ENCODE peak calls at places on chromosomes 7 and 10, in ten cellular contexts. One of them, this sample, is unnamed.

GRCh38 chr7:155355745-155356144 is 58.1 kb downstream of the INSIG1 start:
- DNase-seq in CD4-positive, alpha-beta T cell: no peak
- DNase-seq in NCI-H446: no peak
- DNase-seq in HTR-8/SVneo: no peak
- DNase-seq in naive B cell: no peak
- DNase-seq in hippocampal formation: no peak
- DNase-seq in left lung: peak
- DNase-seq in midbrain: no peak
- DNase-seq in AG08396: no peak
- DNase-seq in stimulated activated CD4-positive, alpha-beta T cell treated with anti-CD3 and anti-CD28 coated beads, Interleukin-4, amount 100 ng/mL, for 24 hours: no peak
- DNase-seq in this sample: no peak

GRCh38 chr7:142808802-142809583 is 38.2 kb downstream of the PRSS2 start:
- DNase-seq in CD4-positive, alpha-beta T cell: peak
- DNase-seq in NCI-H446: no peak
- DNase-seq in HTR-8/SVneo: no peak
- DNase-seq in naive B cell: peak
- DNase-seq in hippocampal formation: no peak
- DNase-seq in left lung: no peak
- DNase-seq in midbrain: no peak
- DNase-seq in AG08396: no peak
- DNase-seq in stimulated activated CD4-positive, alpha-beta T cell treated with anti-CD3 and anti-CD28 coated beads, Interleukin-4, amount 100 ng/mL, for 24 hours: peak
- DNase-seq in this sample: no peak

GRCh38 chr7:152403726-152404125 is 32.1 kb downstream of the KMT2C start:
- DNase-seq in CD4-positive, alpha-beta T cell: no peak
- DNase-seq in NCI-H446: no peak
- DNase-seq in HTR-8/SVneo: no peak
- DNase-seq in naive B cell: no peak
- DNase-seq in hippocampal formation: no peak
- DNase-seq in left lung: no peak
- DNase-seq in midbrain: no peak
- DNase-seq in AG08396: no peak
- DNase-seq in stimulated activated CD4-positive, alpha-beta T cell treated with anti-CD3 and anti-CD28 coated beads, Interleukin-4, amount 100 ng/mL, for 24 hours: no peak
- DNase-seq in this sample: no peak

GRCh38 chr10:36187382-36188042 is 545.4 kb upstream of the FZD8 start:
- DNase-seq in CD4-positive, alpha-beta T cell: no peak
- DNase-seq in NCI-H446: no peak
- DNase-seq in HTR-8/SVneo: no peak
- DNase-seq in naive B cell: no peak
- DNase-seq in hippocampal formation: no peak
- DNase-seq in left lung: no peak
- DNase-seq in midbrain: no peak
- DNase-seq in AG08396: no peak
- DNase-seq in stimulated activated CD4-positive, alpha-beta T cell treated with anti-CD3 and anti-CD28 coated beads, Interleukin-4, amount 100 ng/mL, for 24 hours: no peak
- DNase-seq in this sample: no peak

GRCh38 chr7:11698273-11698930 is 133.6 kb downstream of the THSD7A start:
- DNase-seq in CD4-positive, alpha-beta T cell: no peak
- DNase-seq in NCI-H446: no peak
- DNase-seq in HTR-8/SVneo: no peak
- DNase-seq in naive B cell: no peak
- DNase-seq in hippocampal formation: no peak
- DNase-seq in left lung: no peak
- DNase-seq in midbrain: no peak
- DNase-seq in AG08396: no peak
- DNase-seq in stimulated activated CD4-positive, alpha-beta T cell treated with anti-CD3 and anti-CD28 coated beads, Interleukin-4, amount 100 ng/mL, for 24 hours: no peak
- DNase-seq in this sample: no peak

GRCh38 chr7:135713836-135714470 is 14.0 kb downstream of the SLC13A4 start:
- DNase-seq in CD4-positive, alpha-beta T cell: no peak
- DNase-seq in NCI-H446: no peak
- DNase-seq in HTR-8/SVneo: no peak
- DNase-seq in naive B cell: no peak
- DNase-seq in hippocampal formation: no peak
- DNase-seq in left lung: no peak
- DNase-seq in midbrain: no peak
- DNase-seq in AG08396: no peak
- DNase-seq in stimulated activated CD4-positive, alpha-beta T cell treated with anti-CD3 and anti-CD28 coated beads, Interleukin-4, amount 100 ng/mL, for 24 hours: no peak
- DNase-seq in this sample: peak

GRCh38 chr7:13198741-13199140 is 511.3 kb downstream of the ARL4A start:
- DNase-seq in CD4-positive, alpha-beta T cell: no peak
- DNase-seq in NCI-H446: no peak
- DNase-seq in HTR-8/SVneo: no peak
- DNase-seq in naive B cell: no peak
- DNase-seq in hippocampal formation: no peak
- DNase-seq in left lung: no peak
- DNase-seq in midbrain: no peak
- DNase-seq in AG08396: no peak
- DNase-seq in stimulated activated CD4-positive, alpha-beta T cell treated with anti-CD3 and anti-CD28 coated beads, Interleukin-4, amount 100 ng/mL, for 24 hours: no peak
- DNase-seq in this sample: no peak

GRCh38 chr7:150434240-150434639 is 16.2 kb upstream of the GIMAP8 start:
- DNase-seq in CD4-positive, alpha-beta T cell: no peak
- DNase-seq in NCI-H446: no peak
- DNase-seq in HTR-8/SVneo: no peak
- DNase-seq in naive B cell: no peak
- DNase-seq in hippocampal formation: no peak
- DNase-seq in left lung: no peak
- DNase-seq in midbrain: no peak
- DNase-seq in AG08396: no peak
- DNase-seq in stimulated activated CD4-positive, alpha-beta T cell treated with anti-CD3 and anti-CD28 coated beads, Interleukin-4, amount 100 ng/mL, for 24 hours: no peak
- DNase-seq in this sample: no peak

GRCh38 chr7:5615190-5616070 is 166.0 kb downstream of the RNF216 start:
- DNase-seq in CD4-positive, alpha-beta T cell: no peak
- DNase-seq in NCI-H446: no peak
- DNase-seq in HTR-8/SVneo: no peak
- DNase-seq in naive B cell: no peak
- DNase-seq in hippocampal formation: no peak
- DNase-seq in left lung: no peak
- DNase-seq in midbrain: no peak
- DNase-seq in AG08396: no peak
- DNase-seq in stimulated activated CD4-positive, alpha-beta T cell treated with anti-CD3 and anti-CD28 coated beads, Interleukin-4, amount 100 ng/mL, for 24 hours: no peak
- DNase-seq in this sample: no peak

GRCh38 chr7:95758187-95758586 is 14.2 kb upstream of the DYNC1I1 start:
- DNase-seq in CD4-positive, alpha-beta T cell: no peak
- DNase-seq in NCI-H446: no peak
- DNase-seq in HTR-8/SVneo: no peak
- DNase-seq in naive B cell: no peak
- DNase-seq in hippocampal formation: no peak
- DNase-seq in left lung: no peak
- DNase-seq in midbrain: no peak
- DNase-seq in AG08396: no peak
- DNase-seq in stimulated activated CD4-positive, alpha-beta T cell treated with anti-CD3 and anti-CD28 coated beads, Interleukin-4, amount 100 ng/mL, for 24 hours: no peak
- DNase-seq in this sample: no peak

GRCh38 chr7:16753102-16753931 is at the start of gene TSPAN13:
- DNase-seq in CD4-positive, alpha-beta T cell: peak
- DNase-seq in NCI-H446: peak
- DNase-seq in HTR-8/SVneo: peak
- DNase-seq in naive B cell: peak
- DNase-seq in hippocampal formation: peak
- DNase-seq in left lung: peak
- DNase-seq in midbrain: peak
- DNase-seq in AG08396: peak
- DNase-seq in stimulated activated CD4-positive, alpha-beta T cell treated with anti-CD3 and anti-CD28 coated beads, Interleukin-4, amount 100 ng/mL, for 24 hours: peak
- DNase-seq in this sample: peak

GRCh38 chr7:140537750-140538482 is 58.6 kb upstream of the MKRN1 start:
- DNase-seq in CD4-positive, alpha-beta T cell: no peak
- DNase-seq in NCI-H446: no peak
- DNase-seq in HTR-8/SVneo: no peak
- DNase-seq in naive B cell: peak
- DNase-seq in hippocampal formation: no peak
- DNase-seq in left lung: no peak
- DNase-seq in midbrain: no peak
- DNase-seq in AG08396: no peak
- DNase-seq in stimulated activated CD4-positive, alpha-beta T cell treated with anti-CD3 and anti-CD28 coated beads, Interleukin-4, amount 100 ng/mL, for 24 hours: no peak
- DNase-seq in this sample: no peak

GRCh38 chr7:157568785-157569584 is 232.2 kb downstream of the DNAJB6 start:
- DNase-seq in CD4-positive, alpha-beta T cell: peak
- DNase-seq in NCI-H446: no peak
- DNase-seq in HTR-8/SVneo: peak
- DNase-seq in naive B cell: peak
- DNase-seq in hippocampal formation: peak
- DNase-seq in left lung: peak
- DNase-seq in midbrain: peak
- DNase-seq in AG08396: no peak
- DNase-seq in stimulated activated CD4-positive, alpha-beta T cell treated with anti-CD3 and anti-CD28 coated beads, Interleukin-4, amount 100 ng/mL, for 24 hours: peak
- DNase-seq in this sample: peak

GRCh38 chr10:35492387-35493195 is 112.5 kb upstream of the GJD4 start:
- DNase-seq in CD4-positive, alpha-beta T cell: no peak
- DNase-seq in NCI-H446: no peak
- DNase-seq in HTR-8/SVneo: no peak
- DNase-seq in naive B cell: no peak
- DNase-seq in hippocampal formation: no peak
- DNase-seq in left lung: no peak
- DNase-seq in midbrain: no peak
- DNase-seq in AG08396: no peak
- DNase-seq in stimulated activated CD4-positive, alpha-beta T cell treated with anti-CD3 and anti-CD28 coated beads, Interleukin-4, amount 100 ng/mL, for 24 hours: no peak
- DNase-seq in this sample: no peak

GRCh38 chr7:35570926-35571325 is 124.0 kb downstream of the HERPUD2 start:
- DNase-seq in CD4-positive, alpha-beta T cell: no peak
- DNase-seq in NCI-H446: no peak
- DNase-seq in HTR-8/SVneo: no peak
- DNase-seq in naive B cell: no peak
- DNase-seq in hippocampal formation: no peak
- DNase-seq in left lung: no peak
- DNase-seq in midbrain: no peak
- DNase-seq in AG08396: no peak
- DNase-seq in stimulated activated CD4-positive, alpha-beta T cell treated with anti-CD3 and anti-CD28 coated beads, Interleukin-4, amount 100 ng/mL, for 24 hours: no peak
- DNase-seq in this sample: no peak

GRCh38 chr7:140541513-140542192 is 62.3 kb upstream of the MKRN1 start:
- DNase-seq in CD4-positive, alpha-beta T cell: no peak
- DNase-seq in NCI-H446: no peak
- DNase-seq in HTR-8/SVneo: peak
- DNase-seq in naive B cell: no peak
- DNase-seq in hippocampal formation: no peak
- DNase-seq in left lung: no peak
- DNase-seq in midbrain: no peak
- DNase-seq in AG08396: peak
- DNase-seq in stimulated activated CD4-positive, alpha-beta T cell treated with anti-CD3 and anti-CD28 coated beads, Interleukin-4, amount 100 ng/mL, for 24 hours: no peak
- DNase-seq in this sample: peak

GRCh38 chr7:75663302-75663907 is 75.3 kb downstream of the HIP1 start:
- DNase-seq in CD4-positive, alpha-beta T cell: no peak
- DNase-seq in NCI-H446: no peak
- DNase-seq in HTR-8/SVneo: no peak
- DNase-seq in naive B cell: no peak
- DNase-seq in hippocampal formation: no peak
- DNase-seq in left lung: no peak
- DNase-seq in midbrain: no peak
- DNase-seq in AG08396: no peak
- DNase-seq in stimulated activated CD4-positive, alpha-beta T cell treated with anti-CD3 and anti-CD28 coated beads, Interleukin-4, amount 100 ng/mL, for 24 hours: no peak
- DNase-seq in this sample: peak

GRCh38 chr7:30503273-30504212 is 1.1 kb downstream of the GGCT start:
- DNase-seq in CD4-positive, alpha-beta T cell: no peak
- DNase-seq in NCI-H446: no peak
- DNase-seq in HTR-8/SVneo: no peak
- DNase-seq in naive B cell: no peak
- DNase-seq in hippocampal formation: no peak
- DNase-seq in left lung: no peak
- DNase-seq in midbrain: no peak
- DNase-seq in AG08396: no peak
- DNase-seq in stimulated activated CD4-positive, alpha-beta T cell treated with anti-CD3 and anti-CD28 coated beads, Interleukin-4, amount 100 ng/mL, for 24 hours: no peak
- DNase-seq in this sample: no peak

GRCh38 chr10:97764519-97764931 is 7.3 kb downstream of the SFRP5 start:
- DNase-seq in CD4-positive, alpha-beta T cell: no peak
- DNase-seq in NCI-H446: no peak
- DNase-seq in HTR-8/SVneo: no peak
- DNase-seq in naive B cell: peak
- DNase-seq in hippocampal formation: no peak
- DNase-seq in left lung: peak
- DNase-seq in midbrain: no peak
- DNase-seq in AG08396: no peak
- DNase-seq in stimulated activated CD4-positive, alpha-beta T cell treated with anti-CD3 and anti-CD28 coated beads, Interleukin-4, amount 100 ng/mL, for 24 hours: no peak
- DNase-seq in this sample: no peak

This sample was measured in foreskin fibroblast.